ENCODE peak calls at places on chromosomes 6 and 20, in eight cellular contexts. Y is HCT116, O is cardiac fibroblast, H is PC-3, A is A549, C is fibroblast of lung, N is mammary epithelial cell, Z is ascending aorta. W is an unnamed sample.

GRCh38 chr6:12313992-12314589 is 23.9 kb downstream of the EDN1 start:
- DNase-seq in Z (no peak), A (peak), N (peak), O (peak), Y (peak), C (peak), H (peak), W (peak)

GRCh38 chr6:830667-831327 is 137.9 kb upstream of the EXOC2 start:
- DNase-seq in H (no peak), N (no peak), Y (no peak), A (no peak), C (no peak), O (no peak), Z (no peak), W (no peak)

GRCh38 chr6:142323377-142323776 is 21.6 kb downstream of the ADGRG6 start:
- DNase-seq in C (peak), O (no peak), Z (no peak), H (peak), A (peak), N (peak), Y (no peak), W (peak)

GRCh38 chr6:54335871-54336270 is 27.6 kb downstream of the TINAG start:
- DNase-seq in Y (peak), C (peak), A (peak), O (peak), Z (no peak), N (peak), H (peak), W (peak)

GRCh38 chr20:32397567-32398084 is 39.5 kb downstream of the ASXL1 start:
- DNase-seq in C (no peak), O (no peak), N (no peak), H (no peak), A (no peak), Z (no peak), Y (no peak), W (no peak)

GRCh38 chr20:62502496-62503095 is 26.8 kb upstream of the GATA5 start:
- DNase-seq in H (no peak), Z (no peak), A (no peak), Y (no peak), O (no peak), N (no peak), C (no peak), W (no peak)

GRCh38 chr20:21681932-21682318 is 23.5 kb upstream of the PAX1 start:
- DNase-seq in A (no peak), H (no peak), O (no peak), Z (no peak), N (no peak), Y (no peak), C (no peak), W (no peak)

GRCh38 chr6:31339210-31339609 is 17.8 kb downstream of the HLA-B start:
- DNase-seq in Z (no peak), A (no peak), C (no peak), O (no peak), Y (no peak), N (no peak), H (no peak), W (no peak)

GRCh38 chr6:16849280-16850210 is 88.3 kb upstream of the ATXN1 start:
- DNase-seq in H (peak), A (peak), C (peak), Y (no peak), N (no peak), O (peak), Z (no peak), W (peak)

GRCh38 chr20:5825136-5825719 is 75.0 kb downstream of the SHLD1 start:
- DNase-seq in H (no peak), Z (no peak), Y (no peak), N (no peak), C (no peak), O (no peak), A (no peak), W (no peak)

GRCh38 chr6:56101141-56101553 is 146.2 kb downstream of the COL21A1 start:
- DNase-seq in A (peak), H (peak), O (peak), N (peak), Z (no peak), Y (peak), C (peak), W (peak)

GRCh38 chr6:78489874-78490273 is 377.5 kb upstream of the IRAK1BP1 start:
- DNase-seq in Y (no peak), C (peak), A (no peak), N (peak), Z (no peak), O (no peak), H (no peak), W (peak)

GRCh38 chr20:44056010-44056698 is 130.8 kb downstream of the JPH2 start:
- DNase-seq in Y (no peak), O (peak), C (no peak), N (no peak), Z (no peak), A (peak), H (peak), W (peak)

GRCh38 chr6:65707134-65707826 is at the start of gene EYS:
- DNase-seq in N (no peak), Y (no peak), Z (no peak), A (no peak), O (no peak), H (no peak), C (no peak), W (peak)

GRCh38 chr6:157982580-157983438 is 1.1 kb downstream of the SYNJ2 start:
- DNase-seq in O (peak), H (peak), Y (no peak), A (peak), C (peak), Z (no peak), N (peak), W (no peak)

GRCh38 chr20:58705525-58705924 is 12.9 kb downstream of the NPEPL1 start:
- DNase-seq in C (no peak), A (no peak), Y (no peak), N (no peak), H (no peak), Z (no peak), O (no peak), W (no peak)

GRCh38 chr20:50868509-50869495 is 62.4 kb downstream of the ADNP start:
- DNase-seq in H (peak), O (no peak), Y (no peak), Z (no peak), A (peak), N (peak), C (no peak), W (peak)

GRCh38 chr6:36917541-36918193 is 31.9 kb downstream of the C6orf89 start:
- DNase-seq in A (no peak), N (no peak), Y (no peak), Z (no peak), C (peak), O (peak), H (no peak), W (no peak)

GRCh38 chr6:169642455-169642854 is 59.4 kb downstream of the WDR27 start:
- DNase-seq in Y (no peak), A (no peak), O (no peak), C (no peak), H (no peak), Z (no peak), N (no peak), W (no peak)

GRCh38 chr20:26276811-26277210 is 580.2 kb upstream of the ZNF337 start:
- DNase-seq in N (peak), Y (no peak), O (peak), Z (no peak), A (no peak), C (peak), H (no peak), W (peak)

GRCh38 chr6:32195902-32196681 is 3.6 kb upstream of the GPSM3 start:
- DNase-seq in Y (peak), O (peak), C (peak), Z (peak), N (peak), H (peak), A (peak), W (peak)

GRCh38 chr6:107116328-107116892 is 1.1 kb upstream of the BEND3 start:
- DNase-seq in O (no peak), H (peak), C (no peak), Z (no peak), N (peak), A (peak), Y (no peak), W (peak)

GRCh38 chr6:37204014-37204751 is 34.2 kb downstream of the PIM1 start:
- DNase-seq in H (peak), Z (no peak), C (peak), A (peak), O (peak), Y (no peak), N (peak), W (peak)

GRCh38 chr6:133040025-133040838 is 200.9 kb upstream of the EYA4 start:
- DNase-seq in O (peak), Y (peak), A (peak), C (peak), Z (no peak), N (peak), H (peak), W (peak)

GRCh38 chr20:13141541-13141940 is 79.5 kb upstream of the ISM1 start:
- DNase-seq in H (no peak), C (no peak), Y (no peak), O (no peak), A (no peak), N (no peak), Z (no peak), W (no peak)

GRCh38 chr20:20491110-20491783 is 123.3 kb downstream of the INSM1 start:
- DNase-seq in N (peak), Y (no peak), O (peak), A (no peak), C (peak), Z (no peak), H (peak), W (peak)
- TF ChIP-seq CTCF in N (no peak), Y (no peak), O (no peak), A (no peak), C (no peak), Z (no peak), H (no peak), W (no peak)

GRCh38 chr6:151681426-151682059 is 125.9 kb upstream of the ESR1 start:
- DNase-seq in C (no peak), O (peak), Z (no peak), H (no peak), N (no peak), A (no peak), Y (no peak), W (peak)
- H3K4me3 ChIP-seq in C (peak), O (no peak), Z (peak), H (no peak), N (no peak), A (no peak), Y (no peak), W (no peak)

DNA sequence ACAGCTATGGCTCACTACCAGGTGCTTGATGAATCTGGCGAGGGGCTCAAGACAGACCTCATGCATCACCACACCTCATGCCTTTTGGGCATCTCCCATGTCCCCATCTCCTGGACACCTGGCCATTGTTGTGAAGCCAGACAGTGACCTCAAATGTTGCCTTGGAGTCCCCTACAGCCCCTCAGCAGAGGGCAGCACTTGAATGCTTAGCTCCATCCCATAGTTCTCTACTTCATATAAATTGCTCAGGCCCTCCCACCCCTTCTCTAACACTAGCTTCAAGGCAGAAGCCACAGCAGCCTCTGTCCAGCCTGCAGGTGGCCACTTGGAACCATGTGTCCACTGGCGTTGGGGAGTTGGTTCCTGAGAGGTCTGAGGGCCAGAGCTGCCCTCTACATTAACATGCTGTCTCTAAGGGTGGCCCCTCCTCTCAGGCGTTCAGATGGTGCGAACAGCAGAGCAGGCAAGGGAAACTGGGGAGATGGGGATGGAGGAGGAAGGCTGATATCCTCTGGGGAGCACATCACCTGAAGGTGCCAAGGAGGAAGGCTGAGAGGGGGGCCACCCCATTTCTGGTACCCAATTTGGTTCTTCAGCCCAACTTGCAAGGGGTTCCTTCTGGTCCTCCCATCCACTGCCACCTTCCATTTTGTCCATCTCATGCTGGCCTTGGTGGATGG is 31.3 kb downstream of the MOCS1 start:
- DNase-seq in Y (no peak), C (no peak), Z (no peak), H (no peak), N (no peak), O (no peak), A (no peak), W (no peak)
- TF ChIP-seq CTCF in Y (no peak), C (no peak), Z (no peak), H (peak), N (peak), O (peak), A (no peak), W (no peak)

GRCh38 chr6:42140756-42141602 is 1.4 kb downstream of the C6orf132 start:
- DNase-seq in O (no peak), N (peak), C (peak), Y (no peak), Z (no peak), H (no peak), A (no peak), W (peak)

GRCh38 chr6:42138630-42139619 is 3.5 kb downstream of the C6orf132 start:
- DNase-seq in N (no peak), C (peak), A (peak), Y (no peak), H (peak), O (no peak), Z (no peak), W (no peak)

GRCh38 chr6:42140051-42140450 is 2.4 kb downstream of the C6orf132 start:
- DNase-seq in N (peak), O (no peak), Y (no peak), H (peak), C (peak), Z (no peak), A (peak), W (peak)

GRCh38 chr6:42142118-42142835 is at the start of gene C6orf132:
- DNase-seq in O (no peak), A (no peak), C (peak), Z (no peak), N (peak), Y (no peak), H (peak), W (peak)

GRCh38 chr6:42141603-42142117 is 760 bp downstream of the C6orf132 start:
- DNase-seq in C (no peak), N (peak), H (no peak), Y (no peak), O (no peak), Z (no peak), A (no peak), W (no peak)
- H3K4me3 ChIP-seq in C (peak), N (peak), H (peak), Y (peak), O (peak), Z (peak), A (peak), W (peak)

GRCh38 chr20:33667245-33668086 is 723 bp downstream of the ACTL10 start:
- DNase-seq in N (peak), C (peak), O (peak), Y (no peak), H (peak), A (no peak), Z (no peak), W (peak)
- TF ChIP-seq CTCF in N (no peak), C (peak), O (no peak), Y (no peak), H (no peak), A (peak), Z (peak), W (no peak)

DNA sequence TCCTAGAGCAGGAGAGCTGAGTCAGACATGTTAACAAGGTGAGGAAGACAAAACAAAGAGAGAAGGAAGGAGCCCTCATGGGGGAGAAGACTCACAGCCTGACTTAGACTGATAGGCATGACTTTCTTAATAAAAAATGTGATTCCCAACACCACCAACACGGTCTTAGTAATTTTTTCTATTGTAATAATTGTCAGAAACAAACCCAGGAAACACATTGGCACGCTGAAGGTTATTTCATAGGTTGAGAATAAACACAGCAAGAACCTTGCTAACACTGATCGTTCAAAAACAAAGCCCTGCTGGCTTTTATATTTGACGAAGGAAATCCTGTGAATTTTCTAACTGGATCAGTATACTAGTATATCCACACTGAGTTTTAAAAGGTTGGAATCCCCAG is 286.8 kb downstream of the HACE1 start:
- DNase-seq in H (no peak), O (no peak), A (no peak), Z (no peak), C (no peak), Y (no peak), N (no peak), W (peak)
- H3K4me3 ChIP-seq in H (no peak), O (no peak), A (no peak), Z (no peak), C (no peak), Y (no peak), N (no peak), W (no peak)

DNA sequence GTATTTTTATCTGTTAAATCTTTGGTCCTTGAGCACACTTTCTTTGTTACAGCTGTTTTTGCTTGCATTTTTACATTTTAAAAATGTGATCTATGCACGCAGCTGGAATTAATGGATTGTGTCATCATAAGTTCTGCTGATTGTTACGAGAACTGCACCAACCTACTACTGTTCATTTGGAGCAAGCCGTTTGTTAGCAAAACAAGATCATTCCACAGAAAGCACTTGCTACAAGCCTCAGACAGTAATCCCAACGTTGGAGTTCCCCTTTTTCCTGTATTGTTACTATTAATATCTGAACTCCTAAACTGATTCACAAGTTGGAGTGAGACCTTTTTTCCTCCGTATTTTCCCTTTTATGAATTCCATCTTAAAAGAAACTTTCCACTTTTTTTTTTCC is 3.5 kb downstream of the TENT5A start:
- DNase-seq in C (peak), Y (no peak), N (no peak), H (no peak), O (peak), A (no peak), Z (no peak), W (no peak)
- TF ChIP-seq CTCF in C (no peak), Y (no peak), N (no peak), H (no peak), O (no peak), A (no peak), Z (no peak), W (no peak)

GRCh38 chr20:34621383-34622367 is 55.2 kb downstream of the PIGU start:
- DNase-seq in O (peak), A (peak), N (peak), H (peak), C (no peak), Z (no peak), Y (no peak), W (peak)
- H3K4me3 ChIP-seq in O (no peak), A (no peak), N (no peak), H (no peak), C (no peak), Z (no peak), Y (no peak), W (no peak)

GRCh38 chr6:69795469-69796080 is 1.2 kb downstream of the LMBRD1 start:
- DNase-seq in C (no peak), H (no peak), Z (no peak), N (no peak), Y (no peak), A (no peak), O (peak), W (no peak)
- TF ChIP-seq CTCF in C (no peak), H (no peak), Z (no peak), N (no peak), Y (no peak), A (no peak), O (peak), W (no peak)

W was measured in epithelial cell of esophagus.